ENCODE peak calls at places on chromosome 5, in ten cellular contexts. O is A172; C is astrocyte of the spinal cord; F is right atrium auricular region; K is naive thymus-derived CD8-positive, alpha-beta T cell; A is NCI-H1092; E is A549; M is WTC11; G is GM03348; Y is psoas muscle. D is an unnamed sample.

GRCh38 chr5:126477681-126478117 is 54.5 kb downstream of the GRAMD2B start:
- DNase-seq in O (peak), C (peak), F (no peak), K (no peak), A (no peak), E (no peak), M (no peak), G (peak), Y (no peak), D (no peak)

GRCh38 chr5:59790399-59791130 is 103.0 kb downstream of the PDE4D start:
- DNase-seq in O (peak), C (peak), F (no peak), K (no peak), A (no peak), E (no peak), M (no peak), G (peak), Y (no peak), D (no peak)

GRCh38 chr5:96649251-96649937 is 12.8 kb upstream of the CAST start:
- DNase-seq in O (no peak), C (no peak), F (no peak), K (no peak), A (no peak), E (no peak), M (no peak), G (no peak), Y (no peak), D (no peak)

GRCh38 chr5:154260860-154261235 is 70.3 kb downstream of the GALNT10 start:
- DNase-seq in O (no peak), C (no peak), F (no peak), K (no peak), A (no peak), E (no peak), M (no peak), G (no peak), Y (no peak), D (no peak)

GRCh38 chr5:31763399-31763798 is 124.5 kb downstream of the PDZD2 start:
- DNase-seq in O (no peak), C (no peak), F (no peak), K (no peak), A (no peak), E (no peak), M (no peak), G (no peak), Y (no peak), D (no peak)

GRCh38 chr5:139710370-139711066 is 62.4 kb downstream of the CXXC5 start:
- DNase-seq in O (peak), C (peak), F (no peak), K (peak), A (peak), E (peak), M (peak), G (peak), Y (no peak), D (no peak)

GRCh38 chr5:80973027-80973426 is 12.9 kb downstream of the RASGRF2 start:
- DNase-seq in O (no peak), C (peak), F (no peak), K (no peak), A (no peak), E (no peak), M (no peak), G (no peak), Y (no peak), D (no peak)

GRCh38 chr5:41004931-41005330 is 66.2 kb downstream of the MROH2B start:
- DNase-seq in O (no peak), C (no peak), F (no peak), K (no peak), A (no peak), E (no peak), M (no peak), G (no peak), Y (no peak), D (no peak)

GRCh38 chr5:112141582-112141981 is 277.5 kb downstream of the EPB41L4A start:
- DNase-seq in O (no peak), C (no peak), F (no peak), K (no peak), A (no peak), E (no peak), M (no peak), G (no peak), Y (no peak), D (no peak)

GRCh38 chr5:72587909-72588308 is 80.7 kb upstream of the ZNF366 start:
- DNase-seq in O (no peak), C (no peak), F (no peak), K (no peak), A (no peak), E (no peak), M (no peak), G (peak), Y (no peak), D (peak)

GRCh38 chr5:73391441-73391871 is 57.1 kb downstream of the FOXD1 start:
- DNase-seq in O (no peak), C (peak), F (no peak), K (no peak), A (no peak), E (no peak), M (no peak), G (peak), Y (no peak), D (no peak)

GRCh38 chr5:4548341-4548740 is 591.8 kb upstream of the ADAMTS16 start:
- DNase-seq in O (no peak), C (no peak), F (no peak), K (no peak), A (no peak), E (no peak), M (no peak), G (no peak), Y (no peak), D (no peak)

GRCh38 chr5:110386782-110387181 is 339.7 kb downstream of the TMEM232 start:
- DNase-seq in O (peak), C (peak), F (no peak), K (no peak), A (no peak), E (no peak), M (no peak), G (peak), Y (no peak), D (peak)

GRCh38 chr5:147216552-147217154 is 18.2 kb upstream of the STK32A start:
- DNase-seq in O (peak), C (peak), F (no peak), K (no peak), A (no peak), E (no peak), M (peak), G (no peak), Y (no peak), D (no peak)

GRCh38 chr5:176533894-176534611 is 3.1 kb downstream of the RNF44 start:
- DNase-seq in O (no peak), C (no peak), F (no peak), K (no peak), A (no peak), E (peak), M (no peak), G (peak), Y (peak), D (no peak)

GRCh38 chr5:142697846-142698245 is 12.0 kb upstream of the FGF1 start:
- DNase-seq in O (peak), C (peak), F (peak), K (no peak), A (no peak), E (no peak), M (no peak), G (peak), Y (peak), D (no peak)

GRCh38 chr5:138833726-138834480 is 41.2 kb downstream of the LRRTM2 start:
- DNase-seq in O (no peak), C (no peak), F (no peak), K (no peak), A (no peak), E (no peak), M (no peak), G (no peak), Y (no peak), D (no peak)

GRCh38 chr5:90131734-90132133 is 277.8 kb downstream of the CETN3 start:
- DNase-seq in O (no peak), C (peak), F (no peak), K (no peak), A (no peak), E (no peak), M (no peak), G (no peak), Y (no peak), D (no peak)

GRCh38 chr5:174745495-174745894 is 21.1 kb downstream of the MSX2 start:
- DNase-seq in O (no peak), C (no peak), F (no peak), K (no peak), A (no peak), E (no peak), M (no peak), G (no peak), Y (no peak), D (no peak)

GRCh38 chr5:179376701-179377420 is 31.6 kb upstream of the ADAMTS2 start:
- DNase-seq in O (no peak), C (no peak), F (no peak), K (no peak), A (no peak), E (no peak), M (no peak), G (no peak), Y (no peak), D (no peak)

GRCh38 chr5:117318528-117318927 is 743.9 kb upstream of the SEMA6A start:
- DNase-seq in O (no peak), C (no peak), F (no peak), K (no peak), A (no peak), E (no peak), M (peak), G (no peak), Y (no peak), D (no peak)

GRCh38 chr5:12488161-12488560 is 583.9 kb upstream of the CTNND2 start:
- DNase-seq in O (no peak), C (no peak), F (no peak), K (no peak), A (no peak), E (no peak), M (no peak), G (no peak), Y (no peak), D (no peak)

GRCh38 chr5:124370601-124371000 is 375.8 kb downstream of the ZNF608 start:
- DNase-seq in O (no peak), C (no peak), F (no peak), K (no peak), A (no peak), E (no peak), M (no peak), G (no peak), Y (no peak), D (no peak)

GRCh38 chr5:158074597-158074991 is 215.6 kb upstream of the CLINT1 start:
- DNase-seq in O (no peak), C (no peak), F (no peak), K (no peak), A (no peak), E (no peak), M (no peak), G (no peak), Y (no peak), D (no peak)

GRCh38 chr5:139388198-139388821 is 1.4 kb downstream of the MZB1 start:
- DNase-seq in O (no peak), C (no peak), F (no peak), K (no peak), A (no peak), E (peak), M (no peak), G (peak), Y (no peak), D (no peak)

GRCh38 chr5:177447611-177448243 is 1.1 kb downstream of the PRR7 start:
- DNase-seq in O (peak), C (peak), F (no peak), K (no peak), A (peak), E (peak), M (peak), G (peak), Y (peak), D (peak)

GRCh38 chr5:149714877-149715502 is 15.1 kb upstream of the PPARGC1B start:
- DNase-seq in O (no peak), C (no peak), F (no peak), K (no peak), A (no peak), E (no peak), M (no peak), G (no peak), Y (no peak), D (no peak)

GRCh38 chr5:111478898-111479297 is 33.4 kb downstream of the STARD4 start:
- DNase-seq in O (no peak), C (no peak), F (no peak), K (no peak), A (no peak), E (no peak), M (no peak), G (no peak), Y (no peak), D (no peak)

GRCh38 chr5:14879985-14880589 is 8.5 kb upstream of the ANKH start:
- DNase-seq in O (no peak), C (peak), F (no peak), K (no peak), A (no peak), E (no peak), M (no peak), G (no peak), Y (no peak), D (no peak)

GRCh38 chr5:118377420-118377819 is 610.9 kb downstream of the DTWD2 start:
- DNase-seq in O (no peak), C (no peak), F (no peak), K (no peak), A (no peak), E (no peak), M (no peak), G (no peak), Y (no peak), D (no peak)

GRCh38 chr5:77644443-77645157 is 6.1 kb upstream of the OTP start:
- DNase-seq in O (no peak), C (no peak), F (no peak), K (no peak), A (no peak), E (no peak), M (peak), G (no peak), Y (no peak), D (no peak)

GRCh38 chr5:109911731-109912130 is 222.0 kb downstream of the MAN2A1 start:
- DNase-seq in O (peak), C (peak), F (no peak), K (no peak), A (no peak), E (no peak), M (no peak), G (peak), Y (no peak), D (peak)

GRCh38 chr5:159777049-159777448 is 139.2 kb upstream of the ADRA1B start:
- DNase-seq in O (no peak), C (no peak), F (no peak), K (no peak), A (no peak), E (no peak), M (no peak), G (no peak), Y (no peak), D (no peak)